ENCODE peak calls at places on chromosomes 3 and 15, in four cellular contexts. One of them, this sample, is unnamed.

GRCh38 chr3:45473841-45474240 is 85.5 kb downstream of the LARS2 start:
- DNase-seq in BE2C: peak; percentile 51
- DNase-seq in HFF-Myc: no peak
- DNase-seq in sciatic nerve: no peak
- DNase-seq in this sample: no peak

GRCh38 chr3:109336272-109336957 is 931 bp downstream of the DPPA4 start:
- DNase-seq in BE2C: no peak
- DNase-seq in HFF-Myc: no peak
- DNase-seq in sciatic nerve: peak; percentile 59
- DNase-seq in this sample: no peak

GRCh38 chr3:187831125-187832051 is 86.1 kb upstream of the BCL6 start:
- DNase-seq in BE2C: no peak
- DNase-seq in HFF-Myc: no peak
- DNase-seq in sciatic nerve: no peak
- DNase-seq in this sample: no peak

GRCh38 chr3:38039899-38040261 is 872 bp downstream of the DLEC1 start:
- DNase-seq in BE2C: no peak
- DNase-seq in HFF-Myc: no peak
- DNase-seq in sciatic nerve: peak; percentile 77
- DNase-seq in this sample: peak; percentile 89

GRCh38 chr3:12644297-12644937 is 19.5 kb downstream of the RAF1 start:
- DNase-seq in BE2C: no peak
- DNase-seq in HFF-Myc: no peak
- DNase-seq in sciatic nerve: no peak
- DNase-seq in this sample: no peak

GRCh38 chr3:149460123-149460522 is 14.4 kb upstream of the TM4SF4 start:
- DNase-seq in BE2C: no peak
- DNase-seq in HFF-Myc: no peak
- DNase-seq in sciatic nerve: no peak
- DNase-seq in this sample: no peak

GRCh38 chr15:46556559-46556958 is 921.7 kb downstream of the SQOR start:
- DNase-seq in BE2C: no peak
- DNase-seq in HFF-Myc: no peak
- DNase-seq in sciatic nerve: no peak
- DNase-seq in this sample: no peak

GRCh38 chr15:50774450-50774849 is 8.9 kb upstream of the SPPL2A start:
- DNase-seq in BE2C: no peak
- DNase-seq in HFF-Myc: no peak
- DNase-seq in sciatic nerve: no peak
- DNase-seq in this sample: no peak

GRCh38 chr3:125042725-125043406 is 12.9 kb downstream of the HEG1 start:
- DNase-seq in BE2C: no peak
- DNase-seq in HFF-Myc: no peak
- DNase-seq in sciatic nerve: no peak
- DNase-seq in this sample: peak; percentile 87

GRCh38 chr15:63514533-63514943 is 10.1 kb downstream of the USP3 start:
- DNase-seq in BE2C: no peak
- DNase-seq in HFF-Myc: no peak
- DNase-seq in sciatic nerve: no peak
- DNase-seq in this sample: no peak

GRCh38 chr3:32877598-32877997 is 59.8 kb downstream of the TRIM71 start:
- DNase-seq in BE2C: no peak
- DNase-seq in HFF-Myc: no peak
- DNase-seq in sciatic nerve: no peak
- DNase-seq in this sample: no peak

GRCh38 chr3:151152626-151153025 is 50.4 kb downstream of the GPR171 start:
- DNase-seq in BE2C: no peak
- DNase-seq in HFF-Myc: no peak
- DNase-seq in sciatic nerve: no peak
- DNase-seq in this sample: no peak

GRCh38 chr3:129793356-129793755 is 100.2 kb downstream of the TMCC1 start:
- DNase-seq in BE2C: no peak
- DNase-seq in HFF-Myc: no peak
- DNase-seq in sciatic nerve: no peak
- DNase-seq in this sample: no peak

GRCh38 chr15:48954538-48954937 is 9.2 kb downstream of the SHC4 start:
- DNase-seq in BE2C: no peak
- DNase-seq in HFF-Myc: no peak
- DNase-seq in sciatic nerve: no peak
- DNase-seq in this sample: no peak

GRCh38 chr3:170003881-170004356 is 33.9 kb upstream of the GPR160 start:
- DNase-seq in BE2C: no peak
- DNase-seq in HFF-Myc: no peak
- DNase-seq in sciatic nerve: no peak
- DNase-seq in this sample: no peak

GRCh38 chr3:52317178-52317577 is 1.1 kb downstream of the DNAH1 start:
- DNase-seq in BE2C: no peak
- DNase-seq in HFF-Myc: no peak
- DNase-seq in sciatic nerve: no peak
- DNase-seq in this sample: no peak

GRCh38 chr3:32443471-32443870 is 51.8 kb downstream of the CMTM7 start:
- DNase-seq in BE2C: no peak
- DNase-seq in HFF-Myc: no peak
- DNase-seq in sciatic nerve: no peak
- DNase-seq in this sample: no peak

GRCh38 chr3:13883681-13884080 is 3.8 kb upstream of the WNT7A start:
- DNase-seq in BE2C: no peak
- DNase-seq in HFF-Myc: no peak
- DNase-seq in sciatic nerve: no peak
- DNase-seq in this sample: no peak

GRCh38 chr3:44106761-44107160 is 134.9 kb upstream of the TOPAZ1 start:
- DNase-seq in BE2C: no peak
- DNase-seq in HFF-Myc: no peak
- DNase-seq in sciatic nerve: no peak
- DNase-seq in this sample: no peak

GRCh38 chr15:77909131-77909940 is 168.2 kb downstream of the TBC1D2B start:
- DNase-seq in BE2C: peak; percentile 4
- DNase-seq in HFF-Myc: no peak
- DNase-seq in sciatic nerve: no peak
- DNase-seq in this sample: no peak

GRCh38 chr15:73948982-73949381 is 22.7 kb downstream of the LOXL1 start:
- DNase-seq in BE2C: no peak
- DNase-seq in HFF-Myc: no peak
- DNase-seq in sciatic nerve: no peak
- DNase-seq in this sample: no peak

GRCh38 chr3:115836944-115837343 is 213.6 kb downstream of the GAP43 start:
- DNase-seq in BE2C: no peak
- DNase-seq in HFF-Myc: no peak
- DNase-seq in sciatic nerve: no peak
- DNase-seq in this sample: no peak

GRCh38 chr15:33742807-33743206 is 225.5 kb upstream of the CHRM5 start:
- DNase-seq in BE2C: no peak
- DNase-seq in HFF-Myc: no peak
- DNase-seq in sciatic nerve: no peak
- DNase-seq in this sample: no peak

GRCh38 chr3:129606522-129607390 is at the start of gene PLXND1:
- DNase-seq in BE2C: peak; percentile 76
- DNase-seq in HFF-Myc: no peak
- DNase-seq in sciatic nerve: peak; percentile 90
- DNase-seq in this sample: no peak

GRCh38 chr3:49655731-49656285 is 18.3 kb upstream of the APEH start:
- DNase-seq in BE2C: no peak
- DNase-seq in HFF-Myc: no peak
- DNase-seq in sciatic nerve: no peak
- DNase-seq in this sample: no peak

GRCh38 chr3:121969631-121970030 is 52.4 kb downstream of the ILDR1 start:
- DNase-seq in BE2C: no peak
- DNase-seq in HFF-Myc: no peak
- DNase-seq in sciatic nerve: no peak
- DNase-seq in this sample: no peak

GRCh38 chr3:57958642-57959406 is 49.4 kb upstream of the FLNB start:
- DNase-seq in BE2C: no peak
- DNase-seq in HFF-Myc: no peak
- DNase-seq in sciatic nerve: no peak
- DNase-seq in this sample: peak; percentile 81

GRCh38 chr15:82533801-82534200 is 6.5 kb downstream of the RPS17 start:
- DNase-seq in BE2C: no peak
- DNase-seq in HFF-Myc: no peak
- DNase-seq in sciatic nerve: no peak
- DNase-seq in this sample: no peak

GRCh38 chr15:99507016-99507731 is 58.6 kb upstream of the MEF2A start:
- DNase-seq in BE2C: peak; percentile 68
- DNase-seq in HFF-Myc: peak; percentile 14
- DNase-seq in sciatic nerve: no peak
- DNase-seq in this sample: no peak

This sample was measured in cardiac septum.